ENCODE peak calls at places on chromosomes 1 and 21, in five cellular contexts. B, R, C, Y and L are unnamed samples.

GRCh38 chr21:34195365-34195764 is 122.0 kb downstream of the MRPS6 start:
- DNase-seq in B (peak), R (no peak), C (no peak), Y (peak), L (no peak)

GRCh38 chr1:157407367-157407766 is 144.9 kb downstream of the FCRL5 start:
- DNase-seq in B (no peak), R (no peak), C (no peak), Y (no peak), L (no peak)

GRCh38 chr1:109877320-109877771 is 33.3 kb upstream of the CSF1 start:
- DNase-seq in B (peak), R (peak), C (peak), Y (peak), L (peak)

GRCh38 chr21:27329255-27329851 is 362.5 kb upstream of the ADAMTS5 start:
- DNase-seq in B (no peak), R (no peak), C (no peak), Y (no peak), L (no peak)

GRCh38 chr1:173424786-173425407 is 52.2 kb upstream of the PRDX6 start:
- DNase-seq in B (peak), R (no peak), C (no peak), Y (no peak), L (peak)

GRCh38 chr1:59730302-59730701 is 84.4 kb upstream of the HOOK1 start:
- DNase-seq in B (no peak), R (no peak), C (no peak), Y (no peak), L (no peak)

GRCh38 chr1:31714442-31715096 is 10.8 kb upstream of the COL16A1 start:
- DNase-seq in B (peak), R (peak), C (no peak), Y (peak), L (peak)

GRCh38 chr1:188022661-188023060 is 1193.9 kb downstream of the PLA2G4A start:
- DNase-seq in B (no peak), R (no peak), C (no peak), Y (no peak), L (no peak)

GRCh38 chr1:209768354-209768774 is 12.5 kb downstream of the TRAF3IP3 start:
- DNase-seq in B (no peak), R (no peak), C (no peak), Y (no peak), L (no peak)

GRCh38 chr1:19191811-19192210 is 18.3 kb downstream of the UBR4 start:
- DNase-seq in B (no peak), R (no peak), C (no peak), Y (no peak), L (peak)

GRCh38 chr1:156807627-156808026 is 9.0 kb downstream of the SH2D2A start:
- DNase-seq in B (no peak), R (no peak), C (no peak), Y (no peak), L (no peak)

GRCh38 chr1:194959795-194960194 is 1648.4 kb downstream of the KCNT2 start:
- DNase-seq in B (no peak), R (no peak), C (no peak), Y (no peak), L (no peak)

GRCh38 chr1:58982259-58982998 is 198.6 kb upstream of the JUN start:
- DNase-seq in B (peak), R (no peak), C (no peak), Y (no peak), L (no peak)

GRCh38 chr1:24858277-24858676 is 71.8 kb downstream of the RUNX3 start:
- DNase-seq in B (no peak), R (no peak), C (no peak), Y (no peak), L (no peak)

GRCh38 chr1:178122283-178122682 is 28.4 kb downstream of the RASAL2 start:
- DNase-seq in B (no peak), R (no peak), C (no peak), Y (no peak), L (no peak)

GRCh38 chr1:175564723-175565122 is 178.7 kb downstream of the TNR start:
- DNase-seq in B (no peak), R (no peak), C (no peak), Y (no peak), L (peak)

GRCh38 chr21:25838809-25839208 is 104.0 kb downstream of the GABPA start:
- DNase-seq in B (no peak), R (no peak), C (no peak), Y (no peak), L (no peak)
- H2BK5ac ChIP-seq in B (no peak), R (no peak), C (no peak), Y (no peak), L (no peak)

DNA sequence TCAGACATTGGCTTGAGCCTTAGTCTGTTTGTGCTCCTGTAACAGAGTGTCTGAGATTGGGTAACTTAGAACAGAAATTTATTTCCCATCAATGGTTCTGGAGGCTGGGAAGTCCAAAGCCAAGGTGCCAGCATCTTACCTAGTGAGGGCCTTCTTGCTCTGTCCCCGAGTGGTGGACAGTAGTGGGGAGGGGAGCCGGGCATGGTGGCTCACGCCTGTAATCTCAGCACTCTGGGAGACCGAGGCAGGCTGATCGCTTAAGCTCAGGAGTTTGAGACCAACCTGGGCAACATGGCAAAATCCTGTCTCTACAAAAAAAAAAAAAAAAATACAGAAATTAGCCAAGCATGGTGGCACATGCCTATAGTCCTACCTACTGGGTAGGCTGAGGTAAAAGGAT is 336.5 kb upstream of the VAMP3 start:
- DNase-seq in B (no peak), R (no peak), C (no peak), Y (no peak), L (no peak)
- H2BK5ac ChIP-seq in B (no peak), R (no peak), C (no peak), Y (no peak), L (no peak)

GRCh38 chr1:42847721-42848470 is 1.5 kb downstream of the ZNF691 start:
- DNase-seq in B (no peak), R (no peak), C (no peak), Y (no peak), L (no peak)

GRCh38 chr1:42845866-42846256 is 552 bp upstream of the ZNF691 start:
- DNase-seq in B (no peak), R (peak), C (no peak), Y (no peak), L (no peak)

GRCh38 chr1:42845193-42845592 is 1.2 kb upstream of the ZNF691 start:
- DNase-seq in B (no peak), R (no peak), C (no peak), Y (no peak), L (no peak)

GRCh38 chr1:42847111-42847580 is 733 bp downstream of the ZNF691 start:
- DNase-seq in B (no peak), R (peak), C (no peak), Y (no peak), L (no peak)

GRCh38 chr1:42846257-42847110 is at the start of gene ZNF691:
- DNase-seq in B (peak), R (peak), C (peak), Y (peak), L (peak)
- H2BK5ac ChIP-seq in B (peak), R (peak), C (peak), Y (no peak), L (peak)

DNA sequence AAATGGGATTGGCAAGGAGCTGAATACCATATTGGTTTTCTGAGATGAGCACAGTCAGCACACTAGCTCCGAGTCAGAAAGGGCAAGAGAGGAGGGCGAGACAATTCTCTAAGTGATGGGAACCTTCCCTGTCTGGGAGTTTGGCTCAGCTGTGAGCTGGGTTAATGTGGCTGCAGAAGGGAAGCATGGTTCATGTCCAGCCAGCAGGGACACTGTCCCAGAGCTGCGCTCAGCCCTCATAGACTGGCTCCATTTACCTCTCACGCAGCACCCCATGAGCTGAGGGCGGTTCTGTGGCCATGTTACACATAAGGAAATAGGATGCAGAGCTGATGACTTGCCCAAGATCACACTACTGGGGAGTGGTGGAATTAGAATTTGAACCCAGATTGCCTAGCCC is 15.7 kb upstream of the CPT2 start:
- DNase-seq in B (no peak), R (no peak), C (no peak), Y (no peak), L (no peak)
- H2BK5ac ChIP-seq in B (no peak), R (no peak), C (no peak), Y (no peak), L (no peak)

DNA sequence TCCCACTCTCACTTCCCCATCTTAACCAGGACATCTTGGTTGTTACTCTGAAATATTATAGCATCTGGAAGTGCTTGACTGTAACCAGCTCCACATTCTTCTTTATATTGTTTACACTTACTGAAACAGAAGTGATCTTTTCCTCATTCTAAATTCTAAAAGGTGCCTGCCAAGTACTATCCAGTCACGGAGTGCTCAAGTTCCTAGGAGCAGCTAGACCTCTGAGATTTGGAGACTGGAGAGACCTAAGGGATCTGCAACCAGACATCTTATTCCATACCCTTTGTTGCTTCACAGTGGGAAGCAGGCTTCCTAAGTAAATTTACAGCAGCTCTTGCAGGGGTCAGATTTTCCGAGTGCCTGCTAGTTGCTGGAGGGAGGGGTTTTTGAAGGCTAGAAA is 150.5 kb downstream of the MAST2 start:
- DNase-seq in B (peak), R (no peak), C (no peak), Y (peak), L (no peak)
- H2BK5ac ChIP-seq in B (peak), R (no peak), C (no peak), Y (no peak), L (no peak)